ENCODE peak calls at places on chromosome 7, in seven cellular contexts. P is heart left ventricle, D is HCT116, G is transverse colon, I is lower lobe of right lung, C is OCI-LY7, L is tibial artery. S is an unnamed sample.

GRCh38 chr7:30117886-30118285 is 16.9 kb upstream of the MTURN start:
- DNase-seq in P (no peak), D (no peak), G (no peak), I (no peak), C (no peak), L (no peak), S (no peak)

GRCh38 chr7:130891254-130892094 is 157.5 kb upstream of the KLF14 start:
- DNase-seq in P (peak), D (peak), G (no peak), I (peak), C (no peak), L (peak), S (peak)

GRCh38 chr7:113209449-113210203 is 91.3 kb upstream of the SMIM30 start:
- DNase-seq in P (no peak), D (no peak), G (no peak), I (no peak), C (no peak), L (no peak), S (peak)

GRCh38 chr7:115707236-115707635 is 323.3 kb downstream of the TFEC start:
- DNase-seq in P (no peak), D (peak), G (peak), I (no peak), C (peak), L (no peak), S (no peak)

GRCh38 chr7:39142750-39143149 is 165.0 kb downstream of the POU6F2 start:
- DNase-seq in P (no peak), D (no peak), G (no peak), I (no peak), C (no peak), L (no peak), S (no peak)

GRCh38 chr7:517848-518629 is 1.6 kb downstream of the PDGFA start:
- DNase-seq in P (peak), D (no peak), G (peak), I (peak), C (no peak), L (peak), S (peak)

GRCh38 chr7:66409493-66409892 is 204.4 kb downstream of the TPST1 start:
- DNase-seq in P (no peak), D (no peak), G (no peak), I (no peak), C (no peak), L (no peak), S (no peak)

GRCh38 chr7:107291434-107291833 is 122.6 kb downstream of the HBP1 start:
- DNase-seq in P (no peak), D (no peak), G (no peak), I (no peak), C (no peak), L (no peak), S (no peak)

GRCh38 chr7:43112941-43113621 is 634 bp downstream of the HECW1 start:
- DNase-seq in P (no peak), D (no peak), G (no peak), I (no peak), C (no peak), L (no peak), S (no peak)

GRCh38 chr7:26167293-26167934 is 15.4 kb downstream of the NFE2L3 start:
- DNase-seq in P (no peak), D (no peak), G (no peak), I (no peak), C (no peak), L (no peak), S (no peak)
- TF ChIP-seq CTCF in P (no peak), D (no peak), G (no peak), I (no peak), C (no peak), L (no peak), S (no peak)

DNA sequence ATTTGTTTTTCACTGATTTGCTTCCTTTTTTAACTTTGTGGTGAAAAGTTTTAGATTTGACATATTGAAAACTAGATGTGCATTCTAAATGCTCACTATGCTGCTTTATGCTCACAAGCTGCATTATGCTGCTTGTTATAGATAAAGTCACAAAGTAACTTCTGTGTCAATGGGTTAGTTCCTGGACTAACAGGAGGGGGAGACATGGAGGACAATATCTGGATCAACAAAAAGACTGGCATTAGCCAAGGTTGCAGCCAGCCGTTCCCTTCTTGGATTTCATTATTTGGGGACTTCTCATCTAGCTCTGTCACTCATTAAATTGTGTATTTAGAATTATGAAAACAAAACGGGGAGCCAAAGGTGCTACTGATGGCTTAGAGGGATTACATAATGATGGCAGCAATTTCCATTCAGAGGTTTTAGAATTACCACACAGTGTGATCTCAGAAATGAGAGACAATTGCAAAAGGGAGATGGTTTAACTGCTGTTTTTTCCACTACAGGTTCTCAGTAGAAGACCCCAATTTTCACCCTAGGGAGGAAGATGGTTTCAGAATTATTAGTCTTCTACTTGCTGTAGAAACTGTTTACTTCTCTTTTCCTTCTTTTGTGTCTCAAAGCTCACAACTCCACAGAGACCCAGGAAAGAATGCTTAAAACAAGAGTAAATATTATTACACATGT is 226.6 kb downstream of the INHBA start:
- DNase-seq in P (no peak), D (no peak), G (no peak), I (no peak), C (no peak), L (no peak), S (no peak)
- TF ChIP-seq CTCF in P (no peak), D (no peak), G (no peak), I (no peak), C (no peak), L (no peak), S (no peak)

GRCh38 chr7:55572378-55573233 is at the start of gene VOPP1:
- DNase-seq in P (peak), D (no peak), G (peak), I (peak), C (peak), L (peak), S (no peak)
- TF ChIP-seq CTCF in P (no peak), D (no peak), G (no peak), I (no peak), C (no peak), L (no peak), S (no peak)

GRCh38 chr7:10022957-10023356 is 950.7 kb upstream of the PHF14 start:
- DNase-seq in P (no peak), D (peak), G (no peak), I (no peak), C (no peak), L (no peak), S (no peak)
- TF ChIP-seq CTCF in P (peak), D (no peak), G (no peak), I (peak), C (no peak), L (peak), S (no peak)

GRCh38 chr7:132687981-132688383 is 111.7 kb upstream of the PLXNA4 start:
- DNase-seq in P (no peak), D (no peak), G (no peak), I (no peak), C (no peak), L (no peak), S (no peak)

GRCh38 chr7:132683967-132684690 is 107.9 kb upstream of the PLXNA4 start:
- DNase-seq in P (no peak), D (no peak), G (no peak), I (no peak), C (no peak), L (no peak), S (no peak)

GRCh38 chr7:132685301-132685700 is 109.0 kb upstream of the PLXNA4 start:
- DNase-seq in P (no peak), D (no peak), G (no peak), I (no peak), C (no peak), L (no peak), S (no peak)

GRCh38 chr7:132690174-132690573 is 113.9 kb upstream of the PLXNA4 start:
- DNase-seq in P (no peak), D (no peak), G (no peak), I (no peak), C (no peak), L (no peak), S (no peak)

GRCh38 chr7:132687016-132687415 is 110.7 kb upstream of the PLXNA4 start:
- DNase-seq in P (no peak), D (no peak), G (no peak), I (no peak), C (no peak), L (no peak), S (no peak)
- TF ChIP-seq CTCF in P (no peak), D (no peak), G (no peak), I (no peak), C (no peak), L (no peak), S (no peak)

S was measured in HFFc6.